ENCODE peak calls at places on chromosome 1, in seven cellular contexts. One of them, this sample, is unnamed.

GRCh38 chr1:226578946-226579639 is 30.5 kb downstream of the STUM start:
- DNase-seq in endothelial cell of umbilical vein: no peak
- DNase-seq in upper lobe of left lung: no peak
- DNase-seq in K562: no peak
- DNase-seq in GM12878: no peak
- DNase-seq in transverse colon: no peak
- DNase-seq in H1: no peak
- DNase-seq in this sample: no peak

GRCh38 chr1:109206324-109206723 is 7.4 kb upstream of the SARS1 start:
- DNase-seq in H1: no peak
- DNase-seq in GM12878: no peak
- DNase-seq in K562: no peak
- DNase-seq in transverse colon: no peak
- DNase-seq in endothelial cell of umbilical vein: no peak
- DNase-seq in upper lobe of left lung: no peak
- DNase-seq in this sample: no peak

GRCh38 chr1:231460614-231461013 is 38.5 kb upstream of the EGLN1 start:
- DNase-seq in transverse colon: peak
- DNase-seq in upper lobe of left lung: peak
- DNase-seq in endothelial cell of umbilical vein: no peak
- DNase-seq in K562: no peak
- DNase-seq in GM12878: peak
- DNase-seq in H1: no peak
- DNase-seq in this sample: no peak

GRCh38 chr1:205667909-205668643 is 12.2 kb downstream of the SLC45A3 start:
- DNase-seq in upper lobe of left lung: no peak
- DNase-seq in transverse colon: no peak
- DNase-seq in H1: no peak
- DNase-seq in GM12878: no peak
- DNase-seq in K562: no peak
- DNase-seq in endothelial cell of umbilical vein: no peak
- DNase-seq in this sample: no peak

GRCh38 chr1:26389604-26390247 is 17.2 kb upstream of the ZNF683 start:
- DNase-seq in transverse colon: no peak
- DNase-seq in H1: no peak
- DNase-seq in upper lobe of left lung: no peak
- DNase-seq in endothelial cell of umbilical vein: no peak
- DNase-seq in GM12878: no peak
- DNase-seq in K562: no peak
- DNase-seq in this sample: no peak

GRCh38 chr1:225380691-225381090 is 47.1 kb downstream of the LBR start:
- DNase-seq in transverse colon: no peak
- DNase-seq in upper lobe of left lung: no peak
- DNase-seq in endothelial cell of umbilical vein: no peak
- DNase-seq in GM12878: no peak
- DNase-seq in H1: no peak
- DNase-seq in K562: no peak
- DNase-seq in this sample: no peak

GRCh38 chr1:85343213-85343611 is 66.8 kb upstream of the BCL10 start:
- DNase-seq in upper lobe of left lung: no peak
- DNase-seq in K562: no peak
- DNase-seq in endothelial cell of umbilical vein: no peak
- DNase-seq in GM12878: no peak
- DNase-seq in transverse colon: no peak
- DNase-seq in H1: no peak
- DNase-seq in this sample: no peak

GRCh38 chr1:9292361-9293240 is at the start of gene SPSB1:
- DNase-seq in upper lobe of left lung: peak
- DNase-seq in GM12878: no peak
- DNase-seq in endothelial cell of umbilical vein: peak
- DNase-seq in K562: peak
- DNase-seq in H1: peak
- DNase-seq in transverse colon: peak
- DNase-seq in this sample: peak

GRCh38 chr1:93033785-93034184 is 45.3 kb upstream of the MTF2 start:
- DNase-seq in GM12878: peak
- DNase-seq in endothelial cell of umbilical vein: no peak
- DNase-seq in H1: no peak
- DNase-seq in upper lobe of left lung: no peak
- DNase-seq in transverse colon: no peak
- DNase-seq in K562: no peak
- DNase-seq in this sample: no peak

GRCh38 chr1:222334026-222334680 is 213.8 kb downstream of the HHIPL2 start:
- DNase-seq in upper lobe of left lung: no peak
- DNase-seq in transverse colon: no peak
- DNase-seq in H1: no peak
- DNase-seq in endothelial cell of umbilical vein: no peak
- DNase-seq in K562: no peak
- DNase-seq in GM12878: no peak
- DNase-seq in this sample: no peak

GRCh38 chr1:208178091-208178529 is 66.1 kb downstream of the PLXNA2 start:
- DNase-seq in endothelial cell of umbilical vein: no peak
- DNase-seq in GM12878: no peak
- DNase-seq in K562: no peak
- DNase-seq in upper lobe of left lung: peak
- DNase-seq in transverse colon: peak
- DNase-seq in H1: no peak
- DNase-seq in this sample: peak

DNA sequence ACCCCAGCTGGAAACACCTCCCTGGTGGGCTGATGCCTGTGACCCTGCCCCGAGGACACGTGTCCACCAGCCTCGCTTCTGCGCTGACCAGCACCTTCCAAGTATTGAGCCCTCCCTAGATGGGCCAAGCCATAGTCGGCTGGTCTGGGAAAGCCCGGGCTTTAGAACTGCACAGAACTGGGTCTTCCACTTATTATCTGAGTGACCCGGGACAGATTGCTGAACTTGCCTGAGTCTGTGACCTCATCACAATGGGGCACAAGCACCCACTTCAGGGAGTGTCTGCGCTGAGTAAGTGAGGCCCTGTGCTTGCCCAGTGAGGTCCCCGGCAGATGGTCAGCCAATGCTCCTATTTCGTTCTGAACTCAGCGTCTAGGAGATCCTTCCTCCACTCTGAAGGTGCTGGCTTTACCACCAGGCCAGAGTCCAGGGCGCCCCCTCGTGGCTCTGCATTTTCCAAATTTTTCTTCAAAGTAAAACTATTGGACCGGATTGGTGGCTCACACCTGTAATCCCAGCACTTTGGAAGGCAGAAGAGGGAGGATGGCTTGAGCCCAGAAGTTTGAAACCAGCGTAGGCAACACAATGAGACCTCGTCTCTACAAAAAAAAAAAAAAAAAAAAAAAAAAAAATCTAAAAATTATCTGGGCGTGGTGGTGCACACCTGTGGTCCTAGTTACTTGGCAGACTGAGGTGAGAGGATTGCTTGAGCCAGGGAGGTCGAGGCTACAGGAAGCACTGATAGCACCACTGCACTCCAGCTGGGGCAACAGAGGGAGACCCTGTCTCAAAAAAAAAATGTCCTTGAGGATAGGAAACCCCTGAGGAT is 61.8 kb downstream of the FCRL5 start:
- DNase-seq in H1: peak
- DNase-seq in upper lobe of left lung: peak
- DNase-seq in K562: peak
- DNase-seq in endothelial cell of umbilical vein: peak
- DNase-seq in GM12878: no peak
- DNase-seq in transverse colon: peak
- DNase-seq in this sample: peak
- H3K4me3 ChIP-seq in H1: no peak
- H3K4me3 ChIP-seq in upper lobe of left lung: no peak
- H3K4me3 ChIP-seq in K562: no peak
- H3K4me3 ChIP-seq in endothelial cell of umbilical vein: no peak
- H3K4me3 ChIP-seq in GM12878: no peak
- H3K4me3 ChIP-seq in transverse colon: no peak
- H3K4me3 ChIP-seq in this sample: no peak

GRCh38 chr1:40449684-40450490 is at the start of gene ZFP69B:
- DNase-seq in endothelial cell of umbilical vein: peak
- DNase-seq in H1: peak
- DNase-seq in GM12878: peak
- DNase-seq in K562: peak
- DNase-seq in transverse colon: peak
- DNase-seq in upper lobe of left lung: peak
- DNase-seq in this sample: peak

GRCh38 chr1:40454873-40455272 is 4.6 kb downstream of the ZFP69B start:
- DNase-seq in upper lobe of left lung: no peak
- DNase-seq in endothelial cell of umbilical vein: no peak
- DNase-seq in transverse colon: no peak
- DNase-seq in K562: no peak
- DNase-seq in GM12878: no peak
- DNase-seq in H1: no peak
- DNase-seq in this sample: no peak

GRCh38 chr1:40451238-40451585 is 936 bp downstream of the ZFP69B start:
- DNase-seq in transverse colon: no peak
- DNase-seq in K562: no peak
- DNase-seq in H1: no peak
- DNase-seq in endothelial cell of umbilical vein: no peak
- DNase-seq in GM12878: no peak
- DNase-seq in upper lobe of left lung: no peak
- DNase-seq in this sample: no peak

GRCh38 chr1:40450491-40451237 is 388 bp downstream of the ZFP69B start:
- DNase-seq in endothelial cell of umbilical vein: peak
- DNase-seq in K562: peak
- DNase-seq in upper lobe of left lung: peak
- DNase-seq in transverse colon: peak
- DNase-seq in H1: peak
- DNase-seq in GM12878: peak
- DNase-seq in this sample: peak
- TF ChIP-seq POLR2A in endothelial cell of umbilical vein: no peak
- TF ChIP-seq POLR2A in K562: no peak
- TF ChIP-seq POLR2A in upper lobe of left lung: no peak
- TF ChIP-seq POLR2A in transverse colon: no peak
- TF ChIP-seq POLR2A in H1: peak
- TF ChIP-seq POLR2A in GM12878: peak
- TF ChIP-seq POLR2A in this sample: no peak

GRCh38 chr1:236038034-236038433 is 26.9 kb downstream of the NID1 start:
- DNase-seq in upper lobe of left lung: no peak
- DNase-seq in transverse colon: no peak
- DNase-seq in GM12878: no peak
- DNase-seq in K562: no peak
- DNase-seq in endothelial cell of umbilical vein: no peak
- DNase-seq in H1: no peak
- DNase-seq in this sample: no peak

GRCh38 chr1:236041899-236042618 is 22.8 kb downstream of the NID1 start:
- DNase-seq in upper lobe of left lung: no peak
- DNase-seq in transverse colon: no peak
- DNase-seq in H1: no peak
- DNase-seq in GM12878: no peak
- DNase-seq in endothelial cell of umbilical vein: no peak
- DNase-seq in K562: no peak
- DNase-seq in this sample: no peak

GRCh38 chr1:236035681-236036101 is 29.2 kb downstream of the NID1 start:
- DNase-seq in transverse colon: no peak
- DNase-seq in endothelial cell of umbilical vein: no peak
- DNase-seq in GM12878: no peak
- DNase-seq in upper lobe of left lung: no peak
- DNase-seq in H1: no peak
- DNase-seq in K562: no peak
- DNase-seq in this sample: no peak

GRCh38 chr1:236044346-236044745 is 20.5 kb downstream of the NID1 start:
- DNase-seq in GM12878: no peak
- DNase-seq in upper lobe of left lung: no peak
- DNase-seq in endothelial cell of umbilical vein: no peak
- DNase-seq in K562: no peak
- DNase-seq in transverse colon: no peak
- DNase-seq in H1: no peak
- DNase-seq in this sample: no peak

DNA sequence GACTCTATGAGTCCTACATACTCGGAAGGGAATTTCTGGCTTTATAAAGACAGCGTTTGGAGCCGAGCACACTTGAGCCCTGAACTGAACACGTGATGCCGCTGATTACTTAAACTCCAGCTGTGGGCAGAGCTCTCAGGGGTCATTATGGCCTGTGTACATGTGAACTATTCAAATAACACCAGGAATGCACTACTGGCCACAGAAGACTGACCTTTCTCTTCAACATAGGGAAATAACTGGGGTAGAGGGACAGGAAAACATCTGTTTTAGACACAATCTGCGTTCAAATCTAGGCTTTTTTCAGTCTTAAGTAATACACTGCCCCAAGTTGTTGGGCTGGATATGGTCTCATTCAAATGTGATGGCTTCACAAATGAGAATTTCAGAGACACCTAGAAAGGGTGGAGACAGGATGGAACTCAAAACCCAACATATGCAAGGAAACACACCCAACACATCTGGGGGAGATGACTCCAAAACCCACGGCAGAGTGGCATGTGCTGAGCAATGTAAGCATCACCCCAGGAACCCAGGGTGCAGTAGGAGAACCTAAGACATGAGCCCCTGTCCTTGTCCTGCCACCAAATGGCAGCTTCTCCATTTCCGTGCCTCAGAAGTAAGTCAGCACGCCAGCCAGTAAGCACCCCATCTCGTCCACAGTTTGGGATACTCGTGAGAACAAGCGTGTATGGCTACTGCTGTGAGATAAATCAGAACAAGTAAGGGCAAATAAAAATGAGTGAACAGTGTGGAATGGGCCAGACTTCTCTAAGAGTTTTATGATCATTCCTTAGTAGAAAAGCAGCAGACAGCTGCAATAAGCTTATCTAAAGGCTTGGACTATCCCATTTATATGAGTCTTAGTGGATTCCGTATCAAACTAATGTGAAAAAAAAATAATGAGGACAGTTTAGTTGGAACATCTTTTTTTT is 24.9 kb downstream of the NID1 start:
- DNase-seq in endothelial cell of umbilical vein: no peak
- DNase-seq in upper lobe of left lung: peak
- DNase-seq in transverse colon: no peak
- DNase-seq in K562: no peak
- DNase-seq in GM12878: no peak
- DNase-seq in H1: no peak
- DNase-seq in this sample: no peak
- TF ChIP-seq POLR2AphosphoS5 in endothelial cell of umbilical vein: no peak
- TF ChIP-seq POLR2AphosphoS5 in upper lobe of left lung: peak
- TF ChIP-seq POLR2AphosphoS5 in transverse colon: peak
- TF ChIP-seq POLR2AphosphoS5 in K562: no peak
- TF ChIP-seq POLR2AphosphoS5 in GM12878: no peak
- TF ChIP-seq POLR2AphosphoS5 in H1: no peak
- TF ChIP-seq POLR2AphosphoS5 in this sample: peak

DNA sequence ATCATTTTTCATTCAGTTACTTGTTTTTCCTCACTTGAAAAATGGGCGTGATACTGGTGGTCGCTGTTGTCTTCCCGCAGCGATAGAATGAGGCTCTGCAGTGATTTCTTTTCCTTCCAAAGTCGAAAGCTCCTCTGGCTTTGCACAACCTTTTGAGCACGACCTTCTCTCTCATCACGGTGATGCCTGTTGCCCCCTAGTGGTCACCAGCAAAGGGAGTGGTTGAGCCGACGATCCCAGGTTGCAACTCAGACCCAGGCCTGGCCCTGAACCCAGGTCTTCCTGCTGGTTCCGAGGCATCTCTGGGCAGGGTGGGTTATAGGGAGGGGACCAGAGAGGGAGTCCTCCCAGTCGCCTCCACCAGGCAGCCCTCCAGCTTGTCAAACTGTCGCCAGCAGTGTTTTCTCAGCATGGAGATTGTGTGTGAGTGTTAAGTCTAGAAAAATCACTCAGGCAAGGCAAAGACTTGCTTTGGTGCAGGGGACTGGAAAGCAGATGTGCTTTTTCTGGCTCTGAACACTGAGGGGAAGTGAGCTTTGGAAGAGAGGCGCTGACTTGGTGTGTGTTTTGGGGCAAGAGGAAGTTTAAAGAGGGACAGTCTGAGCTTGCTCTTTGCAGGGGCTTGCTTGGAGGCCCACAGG is 285.3 kb downstream of the CAMTA1 start:
- DNase-seq in H1: peak
- DNase-seq in GM12878: peak
- DNase-seq in transverse colon: peak
- DNase-seq in endothelial cell of umbilical vein: peak
- DNase-seq in upper lobe of left lung: peak
- DNase-seq in K562: peak
- DNase-seq in this sample: peak
- H3K4me3 ChIP-seq in H1: peak
- H3K4me3 ChIP-seq in GM12878: no peak
- H3K4me3 ChIP-seq in transverse colon: peak
- H3K4me3 ChIP-seq in endothelial cell of umbilical vein: peak
- H3K4me3 ChIP-seq in upper lobe of left lung: peak
- H3K4me3 ChIP-seq in K562: no peak
- H3K4me3 ChIP-seq in this sample: peak

This sample was measured in stomach.